ENCODE peak calls at places on chromosomes 16 and 17, in four cellular contexts. G is left kidney; C is stimulated activated CD8-positive, alpha-beta memory T cell treated with anti-CD3 and anti-CD28 coated beads, Interleukin-12 subunit alpha, Interleukin-12 subunit beta, amount 100 ng/mL, for 4 hours; U is epithelial cell of proximal tubule. Z is an unnamed sample.

GRCh38 chr17:47744168-47745036 is 11.4 kb downstream of the TBX21 start:
- DNase-seq in G (no peak), C (no peak), U (no peak), Z (no peak)

GRCh38 chr17:75588546-75589016 is 981 bp downstream of the MYO15B start:
- DNase-seq in G (no peak), C (no peak), U (no peak), Z (no peak)

GRCh38 chr17:16328997-16329396 is 24.3 kb downstream of the CENPV start:
- DNase-seq in G (no peak), C (no peak), U (no peak), Z (no peak)

GRCh38 chr17:48522990-48523389 is 7.8 kb downstream of the HOXB1 start:
- DNase-seq in G (no peak), C (no peak), U (no peak), Z (no peak)

GRCh38 chr16:81995651-81996050 is 15.6 kb downstream of the SDR42E1 start:
- DNase-seq in G (no peak), C (no peak), U (no peak), Z (no peak)

GRCh38 chr17:37131064-37131463 is 182.3 kb downstream of the AATF start:
- DNase-seq in G (peak; percentile 93), C (no peak), U (peak; percentile 40), Z (no peak)

GRCh38 chr16:21283521-21284289 is 5.6 kb upstream of the CRYM start:
- DNase-seq in G (peak; percentile 90), C (no peak), U (no peak), Z (no peak)

GRCh38 chr16:56549744-56550385 is 15.0 kb upstream of the MT4 start:
- DNase-seq in G (no peak), C (no peak), U (no peak), Z (no peak)

GRCh38 chr16:76612497-76612896 is 335.3 kb downstream of the CNTNAP4 start:
- DNase-seq in G (no peak), C (no peak), U (no peak), Z (no peak)

GRCh38 chr17:79323556-79323955 is 248.9 kb downstream of the ENGASE start:
- DNase-seq in G (no peak), C (no peak), U (no peak), Z (no peak)

Z was measured in OCI-LY7.